ENCODE peak calls at places on chromosomes 3 and 15, in nine cellular contexts. U is endothelial cell of umbilical vein, S is OCI-LY7, E is fibroblast of lung, N is GM23338, K is GM23248, D is H9, J is HCT116, P is PC-3. Q is an unnamed sample. For H3K79me2, the result is how much of the 10 kb centered on the place peaks cover.

GRCh38 chr3:197367081-197367780 is 68.8 kb upstream of the DLG1 start:
- DNase-seq in D (no peak), K (peak), N (peak), J (no peak), S (no peak), P (peak), U (no peak), E (peak), Q (peak)

GRCh38 chr15:48925714-48926223 is 38.0 kb downstream of the SHC4 start:
- DNase-seq in K (peak), P (peak), D (no peak), S (no peak), E (peak), N (no peak), J (peak), U (peak), Q (peak)

GRCh38 chr15:98226578-98226977 is 266.1 kb downstream of the ARRDC4 start:
- DNase-seq in D (no peak), P (no peak), U (no peak), E (no peak), J (no peak), K (no peak), S (no peak), N (no peak), Q (peak)

GRCh38 chr15:29969587-29970401 is 113.0 kb upstream of the GOLGA8J start:
- DNase-seq in P (peak), K (no peak), D (no peak), S (no peak), U (no peak), E (no peak), J (no peak), N (no peak), Q (peak)

GRCh38 chr15:97504031-97504430 is 456.5 kb upstream of the ARRDC4 start:
- DNase-seq in J (no peak), N (no peak), S (no peak), E (peak), D (no peak), U (peak), P (peak), K (no peak), Q (no peak)

GRCh38 chr3:106587581-106587980 is 718.8 kb upstream of the CBLB start:
- DNase-seq in P (no peak), J (no peak), U (no peak), K (no peak), D (no peak), E (no peak), S (no peak), N (no peak), Q (no peak)

GRCh38 chr3:122991236-122991985 is 36.2 kb downstream of the SEMA5B start:
- DNase-seq in E (no peak), K (no peak), U (peak), S (no peak), J (no peak), P (no peak), D (no peak), N (no peak), Q (no peak)

GRCh38 chr15:71167445-71168162 is 52.3 kb downstream of the THSD4 start:
- DNase-seq in D (no peak), E (no peak), K (no peak), P (no peak), U (no peak), N (no peak), S (no peak), J (no peak), Q (no peak)

GRCh38 chr3:88618121-88618645 is 468.4 kb downstream of the C3orf38 start:
- DNase-seq in P (no peak), S (no peak), D (no peak), E (no peak), U (no peak), N (no peak), J (no peak), K (no peak), Q (no peak)

GRCh38 chr3:38165722-38166387 is 518 bp downstream of the OXSR1 start:
- DNase-seq in K (peak), D (no peak), J (no peak), E (no peak), S (peak), U (no peak), P (peak), N (peak), Q (peak)

GRCh38 chr3:38164966-38165721 is at the start of gene OXSR1:
- DNase-seq in J (peak), K (peak), P (peak), S (peak), N (peak), U (peak), E (peak), D (peak), Q (peak)

GRCh38 chr3:38163117-38163870 is 2.0 kb upstream of the OXSR1 start:
- DNase-seq in E (no peak), K (peak), D (peak), P (peak), N (peak), U (no peak), J (no peak), S (peak), Q (no peak)

GRCh38 chr3:38168151-38168987 is 3.0 kb downstream of the OXSR1 start:
- DNase-seq in P (peak), S (no peak), E (peak), U (no peak), K (peak), N (no peak), J (no peak), D (no peak), Q (peak)

DNA sequence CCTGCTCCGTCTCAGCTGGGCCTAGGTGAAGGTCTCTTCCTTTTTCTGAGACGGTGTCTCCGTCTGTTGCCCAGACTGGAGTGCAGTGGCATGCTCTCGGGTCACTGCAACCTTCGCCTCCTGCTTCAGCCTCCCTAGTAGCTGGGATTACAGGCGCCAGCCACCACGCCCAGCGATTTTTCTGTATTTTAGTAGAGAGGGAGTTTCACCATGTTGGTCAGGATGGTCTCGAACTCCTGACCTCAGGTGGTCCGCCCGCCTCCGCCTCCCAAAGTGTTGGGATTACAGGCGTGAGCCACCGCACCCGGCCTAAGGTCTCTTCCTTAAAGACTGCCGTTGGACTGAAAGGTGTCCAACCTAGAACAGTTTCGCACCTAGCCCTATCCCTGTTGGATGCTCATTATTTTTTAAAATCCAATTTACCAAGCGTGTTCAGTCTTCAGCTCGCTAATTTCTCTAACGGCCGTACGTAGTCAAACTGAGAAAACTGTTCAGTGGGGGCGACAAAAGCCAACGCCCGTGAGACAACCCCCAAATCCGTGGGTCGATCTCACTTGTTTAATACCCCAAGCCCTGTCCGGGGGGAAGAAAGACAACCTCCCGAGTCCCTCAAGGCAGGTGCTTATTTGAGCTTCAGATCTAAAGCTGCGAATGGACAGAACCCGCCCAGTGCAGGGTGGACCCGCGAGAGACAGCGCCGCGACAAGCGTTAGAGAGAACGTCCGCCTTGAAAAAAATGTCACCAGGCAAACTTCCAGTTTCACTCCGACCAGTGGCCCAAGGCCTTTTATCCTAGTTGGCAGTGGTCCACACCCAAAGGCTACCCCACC is 986 bp upstream of the OXSR1 start:
- DNase-seq in U (no peak), P (no peak), J (no peak), N (no peak), S (no peak), K (no peak), D (no peak), E (no peak), Q (no peak)
- H3K4me2 ChIP-seq in U (peak), P (peak), J (peak), N (peak), S (peak), K (peak), D (peak), E (peak), Q (peak)

GRCh38 chr3:8210752-8211405 is 290.7 kb upstream of the LMCD1 start:
- DNase-seq in J (no peak), P (peak), K (peak), U (no peak), S (no peak), D (no peak), E (peak), N (no peak), Q (no peak)
- H3K79me2 ChIP-seq in J (under half), P (under half), K (under half), U (under half), S (under half), D (under half), E (under half), N (under half), Q (under half)

GRCh38 chr15:58545307-58546065 is 113.7 kb downstream of the LIPC start:
- DNase-seq in P (no peak), N (no peak), K (no peak), D (no peak), S (no peak), J (no peak), E (no peak), U (no peak), Q (no peak)
- H3K27ac ChIP-seq in P (no peak), N (no peak), K (no peak), D (no peak), S (no peak), J (no peak), E (no peak), U (no peak), Q (no peak)

DNA sequence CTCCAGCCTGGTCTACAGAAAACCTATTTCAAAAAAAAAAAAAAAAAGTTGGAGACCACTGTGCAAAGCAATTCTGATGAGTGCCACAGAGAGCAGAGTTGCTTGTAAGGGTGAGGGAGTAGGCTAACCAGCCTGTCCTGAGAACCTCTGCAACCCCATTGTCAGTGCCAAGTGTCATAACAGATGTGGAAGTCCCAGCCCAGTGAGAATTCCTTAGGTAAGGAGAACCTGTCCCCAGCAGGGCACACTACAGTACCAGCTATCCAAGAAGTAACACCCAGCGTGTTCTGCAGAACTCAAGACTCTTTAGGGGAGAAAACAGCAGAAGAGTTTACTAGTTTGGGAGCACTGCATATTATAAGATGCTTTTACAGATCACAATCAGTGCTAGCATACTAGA is 156.3 kb downstream of the LIPC start:
- DNase-seq in U (no peak), E (no peak), P (no peak), J (no peak), S (no peak), K (no peak), D (no peak), N (peak), Q (no peak)
- H3K4me2 ChIP-seq in U (no peak), E (no peak), P (no peak), J (no peak), S (no peak), K (no peak), D (no peak), N (no peak), Q (no peak)

GRCh38 chr3:172080503-172080902 is 41.1 kb downstream of the FNDC3B start:
- DNase-seq in P (no peak), S (no peak), K (no peak), U (no peak), N (no peak), E (no peak), J (no peak), D (no peak), Q (no peak)

GRCh38 chr3:172084871-172085556 is 45.6 kb downstream of the FNDC3B start:
- DNase-seq in K (peak), D (no peak), S (no peak), P (no peak), J (no peak), E (no peak), U (no peak), N (no peak), Q (no peak)

GRCh38 chr3:172082269-172082668 is 42.9 kb downstream of the FNDC3B start:
- DNase-seq in D (no peak), K (peak), E (peak), P (no peak), S (no peak), N (no peak), J (no peak), U (no peak), Q (peak)

GRCh38 chr3:172083995-172084409 is 44.6 kb downstream of the FNDC3B start:
- DNase-seq in S (no peak), U (no peak), N (no peak), P (no peak), K (no peak), J (no peak), D (no peak), E (no peak), Q (no peak)

GRCh38 chr3:172082820-172083513 is 43.6 kb downstream of the FNDC3B start:
- DNase-seq in U (no peak), N (no peak), S (no peak), P (no peak), E (no peak), J (no peak), K (no peak), D (no peak), Q (no peak)
- H3K79me2 ChIP-seq in U (half or more), N (half or more), S (under half), P (half or more), E (half or more), J (half or more), K (half or more), D (under half), Q (half or more)

GRCh38 chr3:72344256-72345046 is 503.8 kb downstream of the SHQ1 start:
- DNase-seq in S (no peak), D (no peak), U (no peak), N (no peak), E (no peak), K (no peak), P (no peak), J (no peak), Q (no peak)
- H3K27ac ChIP-seq in S (no peak), D (no peak), U (no peak), N (no peak), E (no peak), K (no peak), P (no peak), J (no peak), Q (no peak)